ENCODE peak calls at places on chromosomes 5 and 9, in four cellular contexts. D is NCI-H1417, J is AG08396, H is NCI-H146. R is an unnamed sample.

GRCh38 chr5:126339215-126339805 is 83.9 kb upstream of the GRAMD2B start:
- DNase-seq in D (peak), H (peak), J (peak), R (peak)

GRCh38 chr5:159227452-159227851 is 18.1 kb upstream of the RNF145 start:
- DNase-seq in D (no peak), H (no peak), J (no peak), R (no peak)

GRCh38 chr9:101574773-101575333 is 19.9 kb downstream of the PPP3R2 start:
- DNase-seq in H (no peak), D (no peak), J (no peak), R (no peak)

GRCh38 chr9:129084087-129084486 is 3.2 kb downstream of the DOLPP1 start:
- DNase-seq in H (no peak), J (no peak), D (no peak), R (no peak)

GRCh38 chr5:83516962-83517750 is 45.6 kb downstream of the VCAN start:
- DNase-seq in H (no peak), J (no peak), D (no peak), R (no peak)

GRCh38 chr5:60763061-60763460 is 63.1 kb upstream of the DEPDC1B start:
- DNase-seq in D (no peak), H (no peak), J (no peak), R (no peak)

GRCh38 chr5:147763791-147764525 is 18.6 kb downstream of the JAKMIP2 start:
- DNase-seq in J (peak), H (no peak), D (no peak), R (no peak)

GRCh38 chr5:179868541-179868940 is 9.9 kb upstream of the MRNIP start:
- DNase-seq in H (no peak), D (no peak), J (no peak), R (no peak)

GRCh38 chr9:110427497-110428104 is 89.9 kb upstream of the TXNDC8 start:
- DNase-seq in H (peak), D (peak), J (no peak), R (peak)

GRCh38 chr5:68562308-68562707 is 346.8 kb downstream of the PIK3R1 start:
- DNase-seq in H (no peak), J (no peak), D (no peak), R (no peak)

GRCh38 chr5:38651806-38652205 is 95.4 kb upstream of the LIFR start:
- DNase-seq in H (no peak), D (no peak), J (no peak), R (no peak)

GRCh38 chr9:16664211-16664610 is 206.3 kb downstream of the BNC2 start:
- DNase-seq in J (no peak), D (no peak), H (no peak), R (no peak)

GRCh38 chr5:81021486-81021885 is 61.3 kb downstream of the RASGRF2 start:
- DNase-seq in D (no peak), J (no peak), H (no peak), R (no peak)

GRCh38 chr9:76562511-76562911 is 103.5 kb downstream of the GCNT1 start:
- DNase-seq in J (peak), H (no peak), D (no peak), R (no peak)

GRCh38 chr9:113355197-113355596 is 5.9 kb downstream of the BSPRY start:
- DNase-seq in H (no peak), D (no peak), J (no peak), R (no peak)

GRCh38 chr5:140202078-140202477 is 27.1 kb downstream of the CYSTM1 start:
- DNase-seq in J (no peak), D (no peak), H (no peak), R (no peak)

GRCh38 chr5:145445027-145445426 is 390.1 kb downstream of the PRELID2 start:
- DNase-seq in D (no peak), J (no peak), H (no peak), R (no peak)

GRCh38 chr9:73780916-73781315 is 629.3 kb downstream of the ANXA1 start:
- DNase-seq in J (peak), D (no peak), H (no peak), R (no peak)

GRCh38 chr5:89480406-89481007 is 597.5 kb upstream of the MEF2C start:
- DNase-seq in J (peak), H (no peak), D (no peak), R (no peak)

GRCh38 chr5:61280205-61280604 is 51.9 kb upstream of the ZSWIM6 start:
- DNase-seq in H (peak), D (peak), J (peak), R (peak)

GRCh38 chr5:112776301-112776856 is 38.7 kb downstream of the APC start:
- DNase-seq in J (peak), D (no peak), H (no peak), R (no peak)

GRCh38 chr9:125538092-125538473 is 168.9 kb downstream of the MAPKAP1 start:
- DNase-seq in H (peak), D (peak), J (peak), R (peak)

GRCh38 chr5:131265318-131265803 is 1.5 kb downstream of the CDC42SE2 start:
- DNase-seq in H (no peak), J (no peak), D (peak), R (no peak)

GRCh38 chr5:133366438-133366837 is 245.9 kb downstream of the FSTL4 start:
- DNase-seq in J (no peak), D (no peak), H (no peak), R (no peak)

GRCh38 chr5:128649183-128649582 is 111.1 kb upstream of the FBN2 start:
- DNase-seq in J (no peak), D (no peak), H (no peak), R (no peak)

GRCh38 chr9:6195714-6196360 is 19.8 kb upstream of the IL33 start:
- DNase-seq in D (no peak), H (no peak), J (no peak), R (no peak)

GRCh38 chr5:57429513-57430120 is 53.0 kb downstream of the ACTBL2 start:
- DNase-seq in J (no peak), H (no peak), D (no peak), R (no peak)

GRCh38 chr5:181188700-181189362 is 16.2 kb downstream of the TRIM7 start:
- DNase-seq in D (no peak), H (no peak), J (no peak), R (no peak)

GRCh38 chr5:16410338-16410737 is 55.3 kb downstream of the ZNF622 start:
- DNase-seq in H (peak), D (peak), J (no peak), R (peak)